ENCODE peak calls at places on chromosomes 13 and 19, in five cellular contexts. One of them, this sample, is unnamed.

GRCh38 chr13:73745190-73745589 is 389.0 kb downstream of the KLF12 start:
- DNase-seq in tibial nerve: no peak
- DNase-seq in T-helper 17 cell: no peak
- DNase-seq in hypothalamus: no peak
- DNase-seq in HCT116: no peak
- DNase-seq in this sample: no peak

GRCh38 chr13:46593403-46593802 is 40.4 kb downstream of the LRCH1 start:
- DNase-seq in hypothalamus: no peak
- DNase-seq in tibial nerve: no peak
- DNase-seq in HCT116: no peak
- DNase-seq in T-helper 17 cell: no peak
- DNase-seq in this sample: no peak

GRCh38 chr19:42114412-42114811 is 17.8 kb downstream of the POU2F2 start:
- DNase-seq in hypothalamus: no peak
- DNase-seq in tibial nerve: no peak
- DNase-seq in T-helper 17 cell: no peak
- DNase-seq in HCT116: no peak
- DNase-seq in this sample: no peak

GRCh38 chr13:19664481-19665230 is 31.2 kb downstream of the MPHOSPH8 start:
- DNase-seq in HCT116: no peak
- DNase-seq in hypothalamus: no peak
- DNase-seq in T-helper 17 cell: no peak
- DNase-seq in tibial nerve: no peak
- DNase-seq in this sample: no peak

GRCh38 chr19:35545855-35546381 is 492 bp downstream of the TMEM147 start:
- DNase-seq in T-helper 17 cell: peak
- DNase-seq in hypothalamus: peak
- DNase-seq in tibial nerve: no peak
- DNase-seq in HCT116: no peak
- DNase-seq in this sample: peak

GRCh38 chr13:51638497-51638871 is 54.2 kb downstream of the WDFY2 start:
- DNase-seq in hypothalamus: no peak
- DNase-seq in HCT116: no peak
- DNase-seq in T-helper 17 cell: no peak
- DNase-seq in tibial nerve: no peak
- DNase-seq in this sample: no peak

GRCh38 chr19:42250666-42251531 is 4.0 kb downstream of the ERF start:
- DNase-seq in T-helper 17 cell: no peak
- DNase-seq in tibial nerve: no peak
- DNase-seq in HCT116: no peak
- DNase-seq in hypothalamus: peak
- DNase-seq in this sample: no peak

GRCh38 chr19:52188822-52189744 is 769 bp upstream of the PPP2R1A start:
- DNase-seq in hypothalamus: peak
- DNase-seq in tibial nerve: no peak
- DNase-seq in T-helper 17 cell: peak
- DNase-seq in HCT116: no peak
- DNase-seq in this sample: peak

GRCh38 chr13:26017196-26017921 is 34.5 kb downstream of the SHISA2 start:
- DNase-seq in T-helper 17 cell: no peak
- DNase-seq in hypothalamus: no peak
- DNase-seq in tibial nerve: no peak
- DNase-seq in HCT116: no peak
- DNase-seq in this sample: no peak

GRCh38 chr19:14383556-14383897 is 2.3 kb downstream of the ADGRE5 start:
- DNase-seq in HCT116: no peak
- DNase-seq in tibial nerve: no peak
- DNase-seq in T-helper 17 cell: no peak
- DNase-seq in hypothalamus: no peak
- DNase-seq in this sample: no peak

GRCh38 chr19:42023121-42023942 is 29.3 kb upstream of the ATP1A3 start:
- DNase-seq in hypothalamus: no peak
- DNase-seq in tibial nerve: no peak
- DNase-seq in T-helper 17 cell: no peak
- DNase-seq in HCT116: peak
- DNase-seq in this sample: no peak

GRCh38 chr19:5917431-5918107 is 3.5 kb downstream of the CAPS start:
- DNase-seq in hypothalamus: no peak
- DNase-seq in HCT116: no peak
- DNase-seq in T-helper 17 cell: no peak
- DNase-seq in tibial nerve: no peak
- DNase-seq in this sample: no peak

GRCh38 chr13:78192721-78193120 is 274.1 kb upstream of the EDNRB start:
- DNase-seq in HCT116: no peak
- DNase-seq in tibial nerve: no peak
- DNase-seq in T-helper 17 cell: no peak
- DNase-seq in hypothalamus: no peak
- DNase-seq in this sample: peak

This sample was measured in NCI-H226.